ENCODE peak calls at places on chromosomes 1 and 21, in nine cellular contexts. One of them, this sample, is unnamed.
A peak's percentile ranks its signal among the peaks of the same experiment; 100 is the strongest.

GRCh38 chr1:155080250-155081228 is 1.9 kb downstream of the EFNA3 start:
- DNase-seq in tibial nerve: no peak
- DNase-seq in hepatocyte: peak; percentile 84
- DNase-seq in thoracic aorta: no peak
- DNase-seq in ovary: no peak
- DNase-seq in pancreas: no peak
- DNase-seq in body of pancreas: no peak
- DNase-seq in brain microvascular endothelial cell: no peak
- DNase-seq in fibroblast of pulmonary artery: no peak
- DNase-seq in this sample: no peak

GRCh38 chr21:26148071-26148470 is 22.5 kb downstream of the APP start:
- DNase-seq in tibial nerve: no peak
- DNase-seq in hepatocyte: no peak
- DNase-seq in thoracic aorta: no peak
- DNase-seq in ovary: no peak
- DNase-seq in pancreas: no peak
- DNase-seq in body of pancreas: no peak
- DNase-seq in brain microvascular endothelial cell: peak; percentile 17
- DNase-seq in fibroblast of pulmonary artery: peak; percentile 49
- DNase-seq in this sample: no peak

GRCh38 chr1:197862221-197862620 is 40.2 kb upstream of the C1orf53 start:
- DNase-seq in tibial nerve: no peak
- DNase-seq in hepatocyte: no peak
- DNase-seq in thoracic aorta: no peak
- DNase-seq in ovary: no peak
- DNase-seq in pancreas: no peak
- DNase-seq in body of pancreas: no peak
- DNase-seq in brain microvascular endothelial cell: no peak
- DNase-seq in fibroblast of pulmonary artery: no peak
- DNase-seq in this sample: no peak

GRCh38 chr1:67958472-67958871 is 92.0 kb downstream of the DIRAS3 start:
- DNase-seq in tibial nerve: no peak
- DNase-seq in hepatocyte: no peak
- DNase-seq in thoracic aorta: no peak
- DNase-seq in ovary: no peak
- DNase-seq in pancreas: no peak
- DNase-seq in body of pancreas: no peak
- DNase-seq in brain microvascular endothelial cell: no peak
- DNase-seq in fibroblast of pulmonary artery: no peak
- DNase-seq in this sample: no peak

GRCh38 chr1:98323396-98323795 is 338.1 kb upstream of the SNX7 start:
- DNase-seq in tibial nerve: no peak
- DNase-seq in hepatocyte: no peak
- DNase-seq in thoracic aorta: no peak
- DNase-seq in ovary: no peak
- DNase-seq in pancreas: no peak
- DNase-seq in body of pancreas: no peak
- DNase-seq in brain microvascular endothelial cell: peak; percentile 74
- DNase-seq in fibroblast of pulmonary artery: peak; percentile 95
- DNase-seq in this sample: peak; percentile 77

GRCh38 chr1:99503276-99503747 is 142.6 kb upstream of the PALMD start:
- DNase-seq in tibial nerve: no peak
- DNase-seq in hepatocyte: peak; percentile 8
- DNase-seq in thoracic aorta: no peak
- DNase-seq in ovary: peak; percentile 70
- DNase-seq in pancreas: no peak
- DNase-seq in body of pancreas: no peak
- DNase-seq in brain microvascular endothelial cell: peak; percentile 10
- DNase-seq in fibroblast of pulmonary artery: peak; percentile 89
- DNase-seq in this sample: no peak

GRCh38 chr21:39022901-39023693 is 160.2 kb downstream of the PSMG1 start:
- DNase-seq in tibial nerve: peak; percentile 67
- DNase-seq in hepatocyte: no peak
- DNase-seq in thoracic aorta: peak; percentile 62
- DNase-seq in ovary: peak; percentile 73
- DNase-seq in pancreas: no peak
- DNase-seq in body of pancreas: peak; percentile 69
- DNase-seq in brain microvascular endothelial cell: no peak
- DNase-seq in fibroblast of pulmonary artery: peak; percentile 84
- DNase-seq in this sample: no peak

GRCh38 chr1:42784946-42785693 is at the start of gene TMEM269:
- DNase-seq in tibial nerve: no peak
- DNase-seq in hepatocyte: no peak
- DNase-seq in thoracic aorta: no peak
- DNase-seq in ovary: peak; percentile 21
- DNase-seq in pancreas: no peak
- DNase-seq in body of pancreas: peak; percentile 20
- DNase-seq in brain microvascular endothelial cell: no peak
- DNase-seq in fibroblast of pulmonary artery: no peak
- DNase-seq in this sample: no peak

GRCh38 chr1:70210820-70211219 is 5.4 kb upstream of the LRRC40 start:
- DNase-seq in tibial nerve: no peak
- DNase-seq in hepatocyte: no peak
- DNase-seq in thoracic aorta: no peak
- DNase-seq in ovary: no peak
- DNase-seq in pancreas: no peak
- DNase-seq in body of pancreas: no peak
- DNase-seq in brain microvascular endothelial cell: no peak
- DNase-seq in fibroblast of pulmonary artery: no peak
- DNase-seq in this sample: no peak

GRCh38 chr1:5891736-5892135 is 100.5 kb downstream of the NPHP4 start:
- DNase-seq in tibial nerve: no peak
- DNase-seq in hepatocyte: no peak
- DNase-seq in thoracic aorta: no peak
- DNase-seq in ovary: no peak
- DNase-seq in pancreas: no peak
- DNase-seq in body of pancreas: no peak
- DNase-seq in brain microvascular endothelial cell: peak; percentile 24
- DNase-seq in fibroblast of pulmonary artery: peak; percentile 30
- DNase-seq in this sample: no peak

GRCh38 chr1:189659731-189660130 is 817.9 kb downstream of the BRINP3 start:
- DNase-seq in tibial nerve: no peak
- DNase-seq in hepatocyte: no peak
- DNase-seq in thoracic aorta: no peak
- DNase-seq in ovary: no peak
- DNase-seq in pancreas: no peak
- DNase-seq in body of pancreas: no peak
- DNase-seq in brain microvascular endothelial cell: no peak
- DNase-seq in fibroblast of pulmonary artery: no peak
- DNase-seq in this sample: no peak

GRCh38 chr21:30248844-30249243 is 32.9 kb upstream of the CLDN8 start:
- DNase-seq in tibial nerve: no peak
- DNase-seq in hepatocyte: no peak
- DNase-seq in thoracic aorta: no peak
- DNase-seq in ovary: no peak
- DNase-seq in pancreas: no peak
- DNase-seq in body of pancreas: no peak
- DNase-seq in brain microvascular endothelial cell: no peak
- DNase-seq in fibroblast of pulmonary artery: no peak
- DNase-seq in this sample: no peak

GRCh38 chr1:221154932-221155331 is 275.7 kb downstream of the HLX start:
- DNase-seq in tibial nerve: no peak
- DNase-seq in hepatocyte: no peak
- DNase-seq in thoracic aorta: no peak
- DNase-seq in ovary: no peak
- DNase-seq in pancreas: no peak
- DNase-seq in body of pancreas: no peak
- DNase-seq in brain microvascular endothelial cell: no peak
- DNase-seq in fibroblast of pulmonary artery: peak; percentile 24
- DNase-seq in this sample: no peak

GRCh38 chr1:9086796-9087195 is 17.4 kb upstream of the SLC2A5 start:
- DNase-seq in tibial nerve: no peak
- DNase-seq in hepatocyte: no peak
- DNase-seq in thoracic aorta: no peak
- DNase-seq in ovary: no peak
- DNase-seq in pancreas: no peak
- DNase-seq in body of pancreas: no peak
- DNase-seq in brain microvascular endothelial cell: no peak
- DNase-seq in fibroblast of pulmonary artery: no peak
- DNase-seq in this sample: no peak

GRCh38 chr1:35558374-35559316 is 1.0 kb downstream of the NCDN start:
- DNase-seq in tibial nerve: no peak
- DNase-seq in hepatocyte: peak; percentile 57
- DNase-seq in thoracic aorta: no peak
- DNase-seq in ovary: peak; percentile 35
- DNase-seq in pancreas: no peak
- DNase-seq in body of pancreas: no peak
- DNase-seq in brain microvascular endothelial cell: no peak
- DNase-seq in fibroblast of pulmonary artery: peak; percentile 25
- DNase-seq in this sample: no peak

GRCh38 chr1:56509713-56510641 is 69.4 kb downstream of the PLPP3 start:
- DNase-seq in tibial nerve: no peak
- DNase-seq in hepatocyte: peak; percentile 48
- DNase-seq in thoracic aorta: no peak
- DNase-seq in ovary: no peak
- DNase-seq in pancreas: no peak
- DNase-seq in body of pancreas: no peak
- DNase-seq in brain microvascular endothelial cell: no peak
- DNase-seq in fibroblast of pulmonary artery: no peak
- DNase-seq in this sample: no peak

GRCh38 chr1:108703939-108704338 is 8.8 kb upstream of the FNDC7 start:
- DNase-seq in tibial nerve: no peak
- DNase-seq in hepatocyte: no peak
- DNase-seq in thoracic aorta: no peak
- DNase-seq in ovary: no peak
- DNase-seq in pancreas: no peak
- DNase-seq in body of pancreas: no peak
- DNase-seq in brain microvascular endothelial cell: peak; percentile 32
- DNase-seq in fibroblast of pulmonary artery: no peak
- DNase-seq in this sample: no peak

GRCh38 chr1:115496904-115497527 is 144.8 kb upstream of the VANGL1 start:
- DNase-seq in tibial nerve: no peak
- DNase-seq in hepatocyte: peak; percentile 31
- DNase-seq in thoracic aorta: no peak
- DNase-seq in ovary: no peak
- DNase-seq in pancreas: no peak
- DNase-seq in body of pancreas: no peak
- DNase-seq in brain microvascular endothelial cell: peak; percentile 83
- DNase-seq in fibroblast of pulmonary artery: peak; percentile 35
- DNase-seq in this sample: no peak

GRCh38 chr1:37317870-37318431 is 156.4 kb upstream of the ZC3H12A start:
- DNase-seq in tibial nerve: no peak
- DNase-seq in hepatocyte: no peak
- DNase-seq in thoracic aorta: no peak
- DNase-seq in ovary: no peak
- DNase-seq in pancreas: no peak
- DNase-seq in body of pancreas: no peak
- DNase-seq in brain microvascular endothelial cell: no peak
- DNase-seq in fibroblast of pulmonary artery: no peak
- DNase-seq in this sample: no peak

DNA sequence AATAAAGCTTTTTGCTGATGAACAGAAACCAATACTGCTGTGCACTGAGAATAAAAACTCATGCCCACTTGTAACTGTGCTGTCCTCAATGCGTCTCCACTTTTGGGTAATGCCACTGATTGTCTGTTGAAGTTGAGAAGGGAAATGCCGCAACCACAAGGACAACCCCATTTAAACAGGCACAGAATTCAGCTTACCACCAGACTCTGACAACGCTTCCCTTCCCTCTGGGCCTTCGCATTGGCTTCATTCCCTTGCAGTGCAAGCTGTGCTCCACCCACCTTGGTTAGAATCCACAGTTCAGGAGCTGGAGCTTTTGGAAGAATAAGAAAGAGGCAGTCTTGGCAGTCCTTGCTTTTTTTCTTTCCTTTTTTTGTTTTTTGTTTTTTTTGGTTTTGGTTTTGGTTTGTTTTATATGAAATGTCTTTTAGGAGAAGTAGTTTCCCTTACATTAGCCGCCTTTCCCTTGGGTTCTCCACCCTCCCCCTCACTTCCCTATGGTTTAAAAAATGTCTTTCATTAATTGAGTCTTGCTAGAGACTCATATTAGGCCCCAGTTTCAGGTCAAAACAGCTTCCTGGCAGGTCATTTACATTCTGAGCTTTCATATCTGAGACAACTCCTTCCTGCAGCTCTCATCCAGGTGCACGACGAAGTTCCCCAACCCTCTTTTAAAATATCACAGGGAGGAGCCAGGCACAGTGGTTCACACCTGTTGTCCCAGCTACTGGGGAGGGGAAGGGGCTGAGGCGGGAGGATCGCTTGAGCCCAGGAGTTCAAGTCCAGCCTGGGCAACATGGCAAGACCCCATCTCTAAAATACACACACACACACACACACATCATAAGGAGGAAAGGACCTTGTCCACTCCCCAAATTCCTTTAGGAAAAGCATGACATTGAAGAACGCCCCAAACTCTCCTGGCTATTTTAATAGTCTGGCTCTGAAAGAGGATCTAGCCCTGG is 20.7 kb upstream of the LAX1 start:
- DNase-seq in tibial nerve: peak; percentile 58
- DNase-seq in hepatocyte: no peak
- DNase-seq in thoracic aorta: no peak
- DNase-seq in ovary: peak; percentile 75
- DNase-seq in pancreas: no peak
- DNase-seq in body of pancreas: no peak
- DNase-seq in brain microvascular endothelial cell: no peak
- DNase-seq in fibroblast of pulmonary artery: peak; percentile 49
- DNase-seq in this sample: no peak
- H3K4me3 ChIP-seq in tibial nerve: no peak overlapping the region
- H3K4me3 ChIP-seq in hepatocyte: no peak overlapping the region
- H3K4me3 ChIP-seq in thoracic aorta: peak overlapping the region; percentile 30
- H3K4me3 ChIP-seq in ovary: no peak overlapping the region
- H3K4me3 ChIP-seq in pancreas: no peak overlapping the region
- H3K4me3 ChIP-seq in body of pancreas: no peak overlapping the region
- H3K4me3 ChIP-seq in brain microvascular endothelial cell: no peak overlapping the region
- H3K4me3 ChIP-seq in fibroblast of pulmonary artery: no peak overlapping the region
- H3K4me3 ChIP-seq in this sample: no peak overlapping the region

GRCh38 chr21:46324390-46325072 is 575 bp downstream of the PCNT start:
- DNase-seq in tibial nerve: peak; percentile 78
- DNase-seq in hepatocyte: peak; percentile 95
- DNase-seq in thoracic aorta: peak; percentile 20
- DNase-seq in ovary: peak; percentile 86
- DNase-seq in pancreas: peak; percentile 84
- DNase-seq in body of pancreas: peak; percentile 89
- DNase-seq in brain microvascular endothelial cell: peak; percentile 53
- DNase-seq in fibroblast of pulmonary artery: peak; percentile 81
- DNase-seq in this sample: no peak
- TF ChIP-seq CTCF in tibial nerve: no peak
- TF ChIP-seq CTCF in hepatocyte: peak; percentile 28
- TF ChIP-seq CTCF in thoracic aorta: no peak
- TF ChIP-seq CTCF in ovary: peak; percentile 2
- TF ChIP-seq CTCF in pancreas: no peak
- TF ChIP-seq CTCF in body of pancreas: no peak
- TF ChIP-seq CTCF in brain microvascular endothelial cell: no peak
- TF ChIP-seq CTCF in fibroblast of pulmonary artery: no peak
- TF ChIP-seq CTCF in this sample: no peak

GRCh38 chr1:153790282-153790995 is 15.2 kb downstream of the SLC27A3 start:
- DNase-seq in tibial nerve: peak; percentile 56
- DNase-seq in hepatocyte: peak; percentile 76
- DNase-seq in thoracic aorta: no peak
- DNase-seq in ovary: peak; percentile 93
- DNase-seq in pancreas: peak; percentile 66
- DNase-seq in body of pancreas: peak; percentile 67
- DNase-seq in brain microvascular endothelial cell: peak; percentile 35
- DNase-seq in fibroblast of pulmonary artery: peak; percentile 93
- DNase-seq in this sample: no peak
- H3K4me3 ChIP-seq in tibial nerve: peak overlapping the region; percentile 8
- H3K4me3 ChIP-seq in hepatocyte: no peak overlapping the region
- H3K4me3 ChIP-seq in thoracic aorta: peak overlapping the region; percentile 73
- H3K4me3 ChIP-seq in ovary: peak overlapping the region; percentile 25
- H3K4me3 ChIP-seq in pancreas: peak overlapping the region; percentile 4
- H3K4me3 ChIP-seq in body of pancreas: no peak overlapping the region
- H3K4me3 ChIP-seq in brain microvascular endothelial cell: no peak overlapping the region
- H3K4me3 ChIP-seq in fibroblast of pulmonary artery: peak overlapping the region; percentile 43
- H3K4me3 ChIP-seq in this sample: no peak overlapping the region

GRCh38 chr1:112673589-112674439 is 645 bp upstream of the MOV10 start:
- DNase-seq in tibial nerve: no peak
- DNase-seq in hepatocyte: peak; percentile 54
- DNase-seq in thoracic aorta: no peak
- DNase-seq in ovary: peak; percentile 42
- DNase-seq in pancreas: peak; percentile 27
- DNase-seq in body of pancreas: peak; percentile 51
- DNase-seq in brain microvascular endothelial cell: peak; percentile 66
- DNase-seq in fibroblast of pulmonary artery: peak; percentile 83
- DNase-seq in this sample: no peak
- TF ChIP-seq CTCF in tibial nerve: peak; percentile 61
- TF ChIP-seq CTCF in hepatocyte: peak; percentile 48
- TF ChIP-seq CTCF in thoracic aorta: peak; percentile 54
- TF ChIP-seq CTCF in ovary: peak; percentile 56
- TF ChIP-seq CTCF in pancreas: peak; percentile 37
- TF ChIP-seq CTCF in body of pancreas: peak; percentile 60
- TF ChIP-seq CTCF in brain microvascular endothelial cell: peak; percentile 75
- TF ChIP-seq CTCF in fibroblast of pulmonary artery: peak; percentile 68
- TF ChIP-seq CTCF in this sample: peak; percentile 52